ENCODE peak calls at places on chromosomes 7 and 10, in ten cellular contexts. C is psoas muscle, I is Peyer's patch, H is adrenal gland, S is fibroblast of lung, V is mammary epithelial cell, K is Panc1, G is neural crest cell, J is H9, O is astrocyte of the cerebellum. D is an unnamed sample.
A peak's percentile ranks its signal among the peaks of the same experiment; 100 is the strongest.

GRCh38 chr10:67606572-67606971 is 89.4 kb downstream of the CTNNA3 start:
- DNase-seq in C (no peak), I (no peak), H (no peak), S (peak; percentile 96), V (peak; percentile 60), K (peak; percentile 71), G (no peak), J (no peak), O (peak; percentile 78), D (no peak)

GRCh38 chr7:132666786-132667185 is 90.5 kb upstream of the PLXNA4 start:
- DNase-seq in C (no peak), I (no peak), H (no peak), S (no peak), V (no peak), K (no peak), G (no peak), J (no peak), O (no peak), D (no peak)

GRCh38 chr10:79459243-79459642 is 13.8 kb upstream of the ZCCHC24 start:
- DNase-seq in C (no peak), I (no peak), H (peak; percentile 70), S (no peak), V (no peak), K (no peak), G (no peak), J (no peak), O (no peak), D (no peak)

GRCh38 chr10:37552881-37553280 is 304.5 kb downstream of the ZNF248 start:
- DNase-seq in C (no peak), I (no peak), H (no peak), S (no peak), V (no peak), K (no peak), G (no peak), J (no peak), O (no peak), D (no peak)

GRCh38 chr10:23657677-23658076 is 218.8 kb downstream of the OTUD1 start:
- DNase-seq in C (no peak), I (no peak), H (no peak), S (no peak), V (no peak), K (no peak), G (no peak), J (no peak), O (no peak), D (no peak)

GRCh38 chr7:38678342-38679054 is 47.3 kb upstream of the AMPH start:
- DNase-seq in C (no peak), I (no peak), H (no peak), S (no peak), V (no peak), K (no peak), G (no peak), J (no peak), O (no peak), D (no peak)

GRCh38 chr7:34330308-34330707 is 327.7 kb upstream of the NPSR1 start:
- DNase-seq in C (no peak), I (no peak), H (no peak), S (no peak), V (no peak), K (no peak), G (no peak), J (no peak), O (no peak), D (no peak)

GRCh38 chr10:101329341-101330032 is 24.5 kb upstream of the BTRC start:
- DNase-seq in C (no peak), I (no peak), H (no peak), S (no peak), V (no peak), K (no peak), G (no peak), J (no peak), O (no peak), D (no peak)

GRCh38 chr7:78620931-78621330 is 822.4 kb downstream of the PHTF2 start:
- DNase-seq in C (no peak), I (no peak), H (no peak), S (peak; percentile 15), V (peak; percentile 14), K (no peak), G (no peak), J (peak; percentile 42), O (peak; percentile 11), D (no peak)

GRCh38 chr7:27921081-27921836 is 181.3 kb downstream of the TAX1BP1 start:
- DNase-seq in C (no peak), I (no peak), H (peak; percentile 53), S (peak; percentile 80), V (peak; percentile 56), K (peak; percentile 61), G (peak; percentile 30), J (no peak), O (peak; percentile 81), D (peak; percentile 79)

GRCh38 chr10:100872034-100872791 is 40.5 kb upstream of the SLF2 start:
- DNase-seq in C (no peak), I (peak; percentile 21), H (no peak), S (peak; percentile 54), V (peak; percentile 20), K (peak; percentile 33), G (peak; percentile 72), J (peak; percentile 77), O (peak; percentile 51), D (no peak)

GRCh38 chr10:32961892-32962369 is 3.9 kb upstream of the ITGB1 start:
- DNase-seq in C (no peak), I (no peak), H (no peak), S (peak; percentile 94), V (peak; percentile 87), K (no peak), G (no peak), J (no peak), O (no peak), D (no peak)

DNA sequence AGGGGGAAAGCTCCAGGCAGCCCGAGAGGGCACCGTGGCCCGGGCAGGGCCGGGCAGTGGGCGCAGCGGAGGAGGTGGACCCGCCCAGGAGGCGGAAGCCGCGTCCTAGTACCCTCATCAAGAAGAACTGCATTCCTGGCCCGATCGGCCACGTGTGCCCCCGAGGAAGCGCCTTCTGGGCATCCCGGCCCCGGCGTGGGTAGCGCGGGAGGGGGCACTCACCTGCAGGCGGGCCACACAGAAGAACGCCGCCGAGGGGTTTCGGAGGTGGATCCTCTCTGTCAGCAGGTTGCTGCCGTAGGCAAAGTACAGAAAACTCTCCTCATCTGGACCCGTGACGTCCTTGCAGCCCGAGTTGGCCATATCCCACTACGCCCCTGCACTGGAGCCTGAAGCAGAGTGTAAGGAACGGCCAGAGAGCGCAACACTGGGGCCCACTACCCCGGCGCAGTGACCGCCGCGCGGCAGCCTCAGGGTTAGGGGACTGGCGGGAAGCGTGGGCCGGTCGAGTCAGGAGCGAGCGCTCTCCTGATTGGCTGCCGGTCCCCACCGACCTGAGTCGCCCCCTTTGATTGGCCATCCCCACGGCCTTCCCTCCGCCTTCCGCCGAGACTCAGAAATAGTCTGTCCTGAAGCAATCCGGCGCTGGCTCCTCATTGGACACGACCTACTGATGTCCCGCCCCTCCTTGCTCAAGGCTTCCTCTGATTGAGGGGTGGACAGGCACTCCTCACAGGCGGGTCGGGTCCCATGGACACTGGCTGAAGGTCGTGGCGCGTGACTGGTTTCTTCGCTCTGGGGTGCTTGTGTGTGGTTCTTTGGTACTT is at the start of gene GGCT:
- DNase-seq in C (peak; percentile 99), I (peak; percentile 99), H (peak; percentile 100), S (peak; percentile 98), V (peak; percentile 97), K (peak; percentile 94), G (peak; percentile 90), J (peak; percentile 99), O (peak; percentile 97), D (peak; percentile 94)
- TF ChIP-seq CTCF in C (no peak), I (no peak), H (no peak), S (no peak), V (no peak), K (no peak), G (no peak), J (no peak), O (no peak), D (no peak)

GRCh38 chr10:98326621-98327027 is 58.6 kb upstream of the LOXL4 start:
- DNase-seq in C (no peak), I (no peak), H (no peak), S (no peak), V (no peak), K (no peak), G (no peak), J (no peak), O (no peak), D (no peak)

GRCh38 chr10:98328640-98329039 is 60.6 kb upstream of the LOXL4 start:
- DNase-seq in C (no peak), I (no peak), H (no peak), S (no peak), V (no peak), K (no peak), G (no peak), J (no peak), O (no peak), D (no peak)

GRCh38 chr10:98332623-98333269 is 64.8 kb upstream of the LOXL4 start:
- DNase-seq in C (no peak), I (no peak), H (no peak), S (no peak), V (no peak), K (no peak), G (no peak), J (no peak), O (no peak), D (no peak)

GRCh38 chr10:98328163-98328562 is 60.2 kb upstream of the LOXL4 start:
- DNase-seq in C (no peak), I (no peak), H (no peak), S (no peak), V (no peak), K (no peak), G (no peak), J (no peak), O (no peak), D (no peak)

DNA sequence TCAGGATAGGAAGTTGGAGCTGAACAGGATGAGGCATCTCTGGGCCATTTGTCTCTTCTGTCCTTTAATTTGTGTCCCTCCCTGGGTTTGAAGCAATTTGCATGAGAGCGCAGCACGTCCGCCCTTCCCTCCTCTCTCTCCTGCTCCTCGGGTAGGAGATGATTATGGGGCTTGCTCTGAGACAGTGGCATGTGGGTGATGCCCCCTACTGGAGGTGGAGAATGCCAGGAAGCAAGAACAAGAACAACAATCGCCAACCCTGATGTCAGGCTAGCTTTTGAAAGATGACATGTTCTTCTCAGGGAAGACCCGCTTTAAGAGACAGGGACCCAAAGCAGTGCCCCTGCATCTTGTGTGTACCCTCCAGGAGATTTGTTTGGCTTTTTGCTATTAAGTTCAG is 63.9 kb upstream of the LOXL4 start:
- DNase-seq in C (no peak), I (no peak), H (no peak), S (no peak), V (peak; percentile 17), K (no peak), G (no peak), J (peak; percentile 85), O (no peak), D (no peak)
- TF ChIP-seq CTCF in C (peak; percentile 35), I (no peak), H (no peak), S (peak; percentile 34), V (peak; percentile 79), K (peak; percentile 77), G (no peak), J (peak; percentile 81), O (peak; percentile 10), D (peak; percentile 38)

GRCh38 chr10:44832595-44833390 is 78.3 kb upstream of the TMEM72 start:
- DNase-seq in C (no peak), I (no peak), H (no peak), S (no peak), V (no peak), K (no peak), G (no peak), J (no peak), O (no peak), D (peak; percentile 97)
- TF ChIP-seq CTCF in C (no peak), I (no peak), H (no peak), S (no peak), V (no peak), K (no peak), G (no peak), J (no peak), O (no peak), D (no peak)

GRCh38 chr10:11454958-11455566 is 156.4 kb downstream of the USP6NL start:
- DNase-seq in C (no peak), I (no peak), H (no peak), S (no peak), V (no peak), K (no peak), G (no peak), J (peak; percentile 37), O (no peak), D (no peak)
- TF ChIP-seq CTCF in C (no peak), I (no peak), H (no peak), S (no peak), V (peak; percentile 17), K (no peak), G (peak; percentile 42), J (peak; percentile 63), O (peak; percentile 24), D (peak; percentile 21)